ENCODE peak calls at places on chromosomes 2 and 18, in five cellular contexts. U is HepG2, W is GM12878, S is K562, F is H1. C is an unnamed sample.

GRCh38 chr2:111164078-111164477 is 43.4 kb downstream of the BCL2L11 start:
- DNase-seq in U (no peak), W (no peak), S (no peak), F (peak; percentile 36), C (no peak)

GRCh38 chr18:45887585-45887984 is 62.1 kb downstream of the SIGLEC15 start:
- DNase-seq in U (no peak), W (no peak), S (no peak), F (no peak), C (no peak)

GRCh38 chr2:24117902-24118301 is 5.2 kb downstream of the PFN4 start:
- DNase-seq in U (no peak), W (no peak), S (no peak), F (no peak), C (no peak)

GRCh38 chr2:44680424-44680971 is 261.0 kb upstream of the SIX3 start:
- DNase-seq in U (no peak), W (no peak), S (no peak), F (no peak), C (no peak)

GRCh38 chr2:170817247-170817998 is 736 bp downstream of the GAD1 start:
- DNase-seq in U (no peak), W (no peak), S (no peak), F (no peak), C (no peak)

GRCh38 chr18:75364512-75364911 is 63.0 kb downstream of the SMIM21 start:
- DNase-seq in U (no peak), W (no peak), S (no peak), F (no peak), C (no peak)

GRCh38 chr2:49988816-49989215 is 834.5 kb upstream of the FSHR start:
- DNase-seq in U (no peak), W (no peak), S (no peak), F (no peak), C (no peak)

GRCh38 chr2:168573128-168573903 is 117.2 kb downstream of the CERS6 start:
- DNase-seq in U (no peak), W (no peak), S (no peak), F (no peak), C (no peak)

GRCh38 chr2:142502402-142502801 is 371.6 kb upstream of the LRP1B start:
- DNase-seq in U (no peak), W (no peak), S (no peak), F (no peak), C (no peak)

GRCh38 chr2:73859721-73860586 is 31.2 kb downstream of the STAMBP start:
- DNase-seq in U (peak; percentile 44), W (no peak), S (peak; percentile 35), F (no peak), C (peak; percentile 37)

GRCh38 chr18:48541026-48541746 is 2.4 kb downstream of the CTIF start:
- DNase-seq in U (no peak), W (no peak), S (peak; percentile 27), F (no peak), C (no peak)

GRCh38 chr18:74550886-74551285 is 16.6 kb downstream of the CNDP1 start:
- DNase-seq in U (no peak), W (no peak), S (no peak), F (no peak), C (no peak)

GRCh38 chr2:190119257-190119656 is 56.7 kb upstream of the MSTN start:
- DNase-seq in U (no peak), W (no peak), S (no peak), F (peak; percentile 29), C (no peak)

GRCh38 chr18:79452991-79453645 is 57.4 kb downstream of the NFATC1 start:
- DNase-seq in U (no peak), W (no peak), S (no peak), F (no peak), C (no peak)
- TF ChIP-seq POLR2AphosphoS5 in U (no peak), W (no peak), S (no peak), F (no peak), C (no peak)

GRCh38 chr18:10732990-10733389 is 207.2 kb downstream of the NAPG start:
- DNase-seq in U (no peak), W (no peak), S (no peak), F (no peak), C (no peak)
- TF ChIP-seq SP1 in U (no peak), W (no peak), S (no peak), F (no peak), C (no peak)

DNA sequence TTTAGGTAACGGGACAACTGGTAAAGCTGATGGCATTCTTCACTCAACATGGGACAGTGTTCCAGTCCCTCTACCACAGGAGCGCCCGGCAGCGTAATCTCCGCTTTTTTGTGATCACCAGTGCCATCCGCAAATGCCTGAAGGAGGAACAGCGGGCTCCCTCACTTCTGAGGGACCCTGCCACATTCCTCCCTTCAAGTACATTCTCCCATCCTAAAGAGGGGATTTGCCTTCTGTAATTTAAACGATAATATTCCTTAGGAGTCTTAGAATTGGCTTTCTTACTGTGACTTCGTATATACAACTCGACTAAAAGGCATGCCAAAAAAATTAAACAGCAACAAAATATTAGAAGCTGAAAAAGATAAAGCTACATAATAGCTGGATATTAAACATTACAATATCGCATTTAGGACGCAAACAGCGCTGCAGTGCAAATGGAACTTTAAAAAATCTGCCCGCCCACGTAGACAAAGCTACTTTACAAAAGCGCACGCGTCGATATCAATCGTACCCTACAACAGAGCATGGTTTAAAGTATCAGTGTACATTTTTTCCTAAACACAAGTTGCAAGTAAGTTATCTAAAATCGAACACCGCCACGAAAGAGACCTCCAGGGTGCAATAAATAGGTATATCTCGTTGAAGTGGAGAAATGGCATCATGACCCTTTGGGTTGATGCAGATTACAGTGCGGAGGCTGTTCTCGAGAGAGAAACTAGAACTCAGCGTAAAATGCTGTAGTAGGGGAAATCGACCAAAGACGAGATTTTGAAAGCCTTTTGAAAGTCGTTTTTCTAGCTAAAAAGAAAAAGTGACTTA is 2.3 kb upstream of the VSNL1 start:
- DNase-seq in U (peak; percentile 39), W (no peak), S (no peak), F (no peak), C (peak; percentile 19)
- TF ChIP-seq EZH2 in U (no peak), W (peak; percentile 78), S (no peak), F (no peak), C (no peak)

GRCh38 chr2:120064664-120065063 is 51.8 kb downstream of the EPB41L5 start:
- DNase-seq in U (no peak), W (no peak), S (no peak), F (no peak), C (no peak)

GRCh38 chr2:120066708-120067547 is 54.1 kb downstream of the EPB41L5 start:
- DNase-seq in U (peak; percentile 98), W (no peak), S (no peak), F (no peak), C (no peak)
- TF ChIP-seq POLR2AphosphoS5 in U (no peak), W (no peak), S (no peak), F (no peak), C (no peak)

GRCh38 chr18:65941482-65941881 is 190.7 kb downstream of the CDH7 start:
- DNase-seq in U (no peak), W (no peak), S (no peak), F (no peak), C (no peak)

GRCh38 chr18:65942103-65942502 is 191.3 kb downstream of the CDH7 start:
- DNase-seq in U (no peak), W (no peak), S (no peak), F (no peak), C (no peak)

GRCh38 chr18:65937180-65937579 is 186.4 kb downstream of the CDH7 start:
- DNase-seq in U (no peak), W (no peak), S (no peak), F (no peak), C (no peak)

GRCh38 chr18:65936678-65937077 is 185.9 kb downstream of the CDH7 start:
- DNase-seq in U (no peak), W (no peak), S (no peak), F (no peak), C (no peak)

DNA sequence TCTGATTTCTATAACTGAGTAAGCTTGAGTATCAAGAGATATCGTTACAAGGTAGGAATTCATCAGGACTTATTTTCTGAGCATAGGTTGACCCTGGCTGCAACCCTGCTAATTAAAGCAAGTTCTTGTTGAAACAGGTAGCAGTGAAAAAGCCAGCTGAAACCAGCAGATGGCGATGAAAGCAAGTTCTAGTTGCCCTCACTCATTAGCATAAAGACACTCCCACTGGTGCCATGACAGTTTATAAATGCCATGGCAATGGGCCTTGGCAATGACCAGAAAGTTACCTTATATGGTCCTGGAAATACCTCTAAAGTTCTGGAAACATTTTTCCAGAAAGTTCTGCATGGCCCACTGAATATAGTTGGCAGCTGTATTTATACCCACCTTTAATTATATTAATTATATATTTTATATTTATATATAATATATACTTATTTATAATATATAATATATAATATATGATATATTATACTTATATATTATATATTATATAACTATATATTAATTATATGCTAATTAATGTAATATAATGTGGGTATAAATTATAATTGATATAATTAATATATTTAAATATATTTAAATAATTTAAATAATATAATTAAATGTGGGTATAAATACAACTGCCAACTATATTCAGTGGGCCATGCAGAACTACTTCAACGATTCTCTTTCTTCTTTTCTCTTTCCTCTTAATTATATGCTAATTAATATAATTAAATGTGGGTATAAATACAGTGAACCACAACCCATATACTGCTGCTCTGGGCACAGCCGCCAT is 188.0 kb downstream of the CDH7 start:
- DNase-seq in U (peak; percentile 34), W (peak; percentile 5), S (no peak), F (peak; percentile 25), C (peak; percentile 0)
- TF ChIP-seq SP1 in U (no peak), W (no peak), S (no peak), F (no peak), C (no peak)

GRCh38 chr2:222290691-222291484 is 7.9 kb downstream of the PAX3 start:
- DNase-seq in U (no peak), W (no peak), S (no peak), F (peak; percentile 69), C (no peak)
- TF ChIP-seq EZH2 in U (peak; percentile 76), W (no peak), S (no peak), F (peak; percentile 20), C (no peak)

C was measured in HCT116.